ENCODE peak calls at places on chromosomes 4 and X, in six cellular contexts. One of them, this sample, is unnamed.

GRCh38 chrX:46298821-46299220 is 246.4 kb downstream of the ZNF674 start:
- DNase-seq in choroid plexus epithelial cell: peak; percentile 13
- DNase-seq in brain microvascular endothelial cell: peak; percentile 20
- DNase-seq in heart left ventricle: no peak
- DNase-seq in astrocyte of the cerebellum: peak; percentile 68
- DNase-seq in OCI-LY7: no peak
- DNase-seq in this sample: no peak

GRCh38 chrX:40130207-40130606 is 32.4 kb upstream of the BCOR start:
- DNase-seq in brain microvascular endothelial cell: peak; percentile 65
- DNase-seq in heart left ventricle: peak; percentile 42
- DNase-seq in choroid plexus epithelial cell: peak; percentile 70
- DNase-seq in astrocyte of the cerebellum: peak; percentile 20
- DNase-seq in OCI-LY7: no peak
- DNase-seq in this sample: no peak

GRCh38 chrX:133655914-133656265 is 240.6 kb upstream of the GPC4 start:
- DNase-seq in brain microvascular endothelial cell: no peak
- DNase-seq in choroid plexus epithelial cell: no peak
- DNase-seq in heart left ventricle: no peak
- DNase-seq in OCI-LY7: no peak
- DNase-seq in astrocyte of the cerebellum: no peak
- DNase-seq in this sample: no peak

GRCh38 chr4:180031330-180031729 is 2211.9 kb upstream of the TENM3 start:
- DNase-seq in heart left ventricle: no peak
- DNase-seq in brain microvascular endothelial cell: no peak
- DNase-seq in OCI-LY7: no peak
- DNase-seq in astrocyte of the cerebellum: no peak
- DNase-seq in choroid plexus epithelial cell: no peak
- DNase-seq in this sample: no peak

GRCh38 chrX:84187501-84188319 is at the start of gene RPS6KA6:
- DNase-seq in brain microvascular endothelial cell: no peak
- DNase-seq in choroid plexus epithelial cell: peak; percentile 7
- DNase-seq in OCI-LY7: no peak
- DNase-seq in astrocyte of the cerebellum: no peak
- DNase-seq in heart left ventricle: peak; percentile 29
- DNase-seq in this sample: no peak

GRCh38 chrX:140503230-140503585 is 1.7 kb downstream of the SOX3 start:
- DNase-seq in OCI-LY7: no peak
- DNase-seq in astrocyte of the cerebellum: no peak
- DNase-seq in brain microvascular endothelial cell: no peak
- DNase-seq in heart left ventricle: no peak
- DNase-seq in choroid plexus epithelial cell: no peak
- DNase-seq in this sample: no peak

GRCh38 chr4:154854362-154854761 is 73.3 kb downstream of the RBM46 start:
- DNase-seq in OCI-LY7: no peak
- DNase-seq in choroid plexus epithelial cell: peak; percentile 10
- DNase-seq in brain microvascular endothelial cell: no peak
- DNase-seq in astrocyte of the cerebellum: no peak
- DNase-seq in heart left ventricle: no peak
- DNase-seq in this sample: no peak

GRCh38 chrX:109818921-109819320 is 85.9 kb upstream of the ACSL4 start:
- DNase-seq in choroid plexus epithelial cell: no peak
- DNase-seq in OCI-LY7: no peak
- DNase-seq in astrocyte of the cerebellum: no peak
- DNase-seq in heart left ventricle: no peak
- DNase-seq in brain microvascular endothelial cell: no peak
- DNase-seq in this sample: no peak

GRCh38 chr4:57148831-57149230 is 38.6 kb upstream of the IGFBP7 start:
- DNase-seq in astrocyte of the cerebellum: peak; percentile 77
- DNase-seq in brain microvascular endothelial cell: peak; percentile 78
- DNase-seq in heart left ventricle: no peak
- DNase-seq in OCI-LY7: no peak
- DNase-seq in choroid plexus epithelial cell: peak; percentile 68
- DNase-seq in this sample: no peak

GRCh38 chr4:77564231-77564630 is 41.4 kb upstream of the CXCL13 start:
- DNase-seq in OCI-LY7: no peak
- DNase-seq in heart left ventricle: no peak
- DNase-seq in astrocyte of the cerebellum: no peak
- DNase-seq in brain microvascular endothelial cell: no peak
- DNase-seq in choroid plexus epithelial cell: peak; percentile 65
- DNase-seq in this sample: no peak

GRCh38 chr4:70734168-70734954 is 12.6 kb downstream of the RUFY3 start:
- DNase-seq in brain microvascular endothelial cell: peak; percentile 41
- DNase-seq in choroid plexus epithelial cell: peak; percentile 68
- DNase-seq in astrocyte of the cerebellum: no peak
- DNase-seq in heart left ventricle: no peak
- DNase-seq in OCI-LY7: peak; percentile 87
- DNase-seq in this sample: peak; percentile 15

GRCh38 chr4:125951275-125951887 is 636.6 kb downstream of the FAT4 start:
- DNase-seq in OCI-LY7: no peak
- DNase-seq in choroid plexus epithelial cell: peak; percentile 1
- DNase-seq in brain microvascular endothelial cell: no peak
- DNase-seq in astrocyte of the cerebellum: peak; percentile 20
- DNase-seq in heart left ventricle: no peak
- DNase-seq in this sample: peak; percentile 59

GRCh38 chr4:169270156-169270809 is 473 bp downstream of the SH3RF1 start:
- DNase-seq in choroid plexus epithelial cell: no peak
- DNase-seq in astrocyte of the cerebellum: no peak
- DNase-seq in OCI-LY7: no peak
- DNase-seq in heart left ventricle: peak; percentile 83
- DNase-seq in brain microvascular endothelial cell: no peak
- DNase-seq in this sample: no peak

GRCh38 chr4:155445306-155445705 is 68.5 kb upstream of the MAP9 start:
- DNase-seq in brain microvascular endothelial cell: no peak
- DNase-seq in choroid plexus epithelial cell: no peak
- DNase-seq in astrocyte of the cerebellum: no peak
- DNase-seq in heart left ventricle: no peak
- DNase-seq in OCI-LY7: no peak
- DNase-seq in this sample: no peak

GRCh38 chrX:13764284-13764683 is 29.7 kb downstream of the OFD1 start:
- DNase-seq in brain microvascular endothelial cell: no peak
- DNase-seq in choroid plexus epithelial cell: no peak
- DNase-seq in OCI-LY7: no peak
- DNase-seq in heart left ventricle: no peak
- DNase-seq in astrocyte of the cerebellum: no peak
- DNase-seq in this sample: no peak

GRCh38 chrX:111719426-111720210 is 38.6 kb downstream of the ALG13 start:
- DNase-seq in heart left ventricle: no peak
- DNase-seq in brain microvascular endothelial cell: peak; percentile 5
- DNase-seq in choroid plexus epithelial cell: peak; percentile 17
- DNase-seq in OCI-LY7: peak; percentile 2
- DNase-seq in astrocyte of the cerebellum: no peak
- DNase-seq in this sample: no peak
- TF ChIP-seq CTCF in heart left ventricle: no peak
- TF ChIP-seq CTCF in brain microvascular endothelial cell: peak; percentile 16
- TF ChIP-seq CTCF in choroid plexus epithelial cell: peak; percentile 30
- TF ChIP-seq CTCF in OCI-LY7: peak; percentile 68
- TF ChIP-seq CTCF in astrocyte of the cerebellum: peak; percentile 10
- TF ChIP-seq CTCF in this sample: peak; percentile 33

GRCh38 chrX:107324493-107325310 is 118.3 kb downstream of the DNAAF6 start:
- DNase-seq in brain microvascular endothelial cell: peak; percentile 7
- DNase-seq in astrocyte of the cerebellum: no peak
- DNase-seq in heart left ventricle: no peak
- DNase-seq in OCI-LY7: peak; percentile 14
- DNase-seq in choroid plexus epithelial cell: peak; percentile 36
- DNase-seq in this sample: no peak
- TF ChIP-seq CTCF in brain microvascular endothelial cell: peak; percentile 53
- TF ChIP-seq CTCF in astrocyte of the cerebellum: peak; percentile 21
- TF ChIP-seq CTCF in heart left ventricle: no peak
- TF ChIP-seq CTCF in OCI-LY7: peak; percentile 41
- TF ChIP-seq CTCF in choroid plexus epithelial cell: peak; percentile 52
- TF ChIP-seq CTCF in this sample: no peak

DNA sequence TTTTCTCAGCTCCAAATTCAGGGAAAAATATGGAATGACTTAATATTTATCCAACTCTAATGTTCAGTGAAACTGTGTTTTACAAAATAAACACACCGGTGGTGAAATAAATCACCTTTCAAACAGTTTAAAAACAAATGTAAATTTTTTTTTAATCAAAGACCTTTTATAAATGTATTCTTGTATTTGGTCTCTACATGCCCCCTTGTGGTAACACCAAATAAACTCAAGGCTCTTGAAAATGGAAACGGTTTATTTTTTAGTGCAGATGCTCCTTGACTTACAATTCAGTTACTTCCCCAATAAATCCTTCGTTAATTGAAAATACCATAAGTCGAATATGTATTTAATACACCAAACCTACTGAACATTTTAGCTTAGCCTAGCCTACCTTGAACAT is 45.9 kb upstream of the ITM2A start:
- DNase-seq in astrocyte of the cerebellum: no peak
- DNase-seq in OCI-LY7: peak; percentile 5
- DNase-seq in heart left ventricle: no peak
- DNase-seq in choroid plexus epithelial cell: peak; percentile 26
- DNase-seq in brain microvascular endothelial cell: no peak
- DNase-seq in this sample: no peak
- TF ChIP-seq CTCF in astrocyte of the cerebellum: peak; percentile 8
- TF ChIP-seq CTCF in OCI-LY7: peak; percentile 68
- TF ChIP-seq CTCF in heart left ventricle: peak; percentile 29
- TF ChIP-seq CTCF in choroid plexus epithelial cell: no peak
- TF ChIP-seq CTCF in brain microvascular endothelial cell: no peak
- TF ChIP-seq CTCF in this sample: peak; percentile 38

GRCh38 chr4:142129473-142129872 is 493.1 kb downstream of the IL15 start:
- DNase-seq in brain microvascular endothelial cell: no peak
- DNase-seq in astrocyte of the cerebellum: no peak
- DNase-seq in heart left ventricle: no peak
- DNase-seq in OCI-LY7: no peak
- DNase-seq in choroid plexus epithelial cell: no peak
- DNase-seq in this sample: no peak

GRCh38 chr4:142124874-142125273 is 488.5 kb downstream of the IL15 start:
- DNase-seq in OCI-LY7: no peak
- DNase-seq in choroid plexus epithelial cell: no peak
- DNase-seq in astrocyte of the cerebellum: no peak
- DNase-seq in heart left ventricle: no peak
- DNase-seq in brain microvascular endothelial cell: no peak
- DNase-seq in this sample: no peak

GRCh38 chr4:142128529-142128928 is 492.1 kb downstream of the IL15 start:
- DNase-seq in choroid plexus epithelial cell: peak; percentile 18
- DNase-seq in brain microvascular endothelial cell: no peak
- DNase-seq in astrocyte of the cerebellum: peak; percentile 28
- DNase-seq in OCI-LY7: no peak
- DNase-seq in heart left ventricle: peak; percentile 25
- DNase-seq in this sample: no peak

GRCh38 chr4:142129931-142130330 is 493.5 kb downstream of the IL15 start:
- DNase-seq in OCI-LY7: no peak
- DNase-seq in brain microvascular endothelial cell: no peak
- DNase-seq in choroid plexus epithelial cell: no peak
- DNase-seq in heart left ventricle: no peak
- DNase-seq in astrocyte of the cerebellum: no peak
- DNase-seq in this sample: no peak

GRCh38 chr4:142126890-142127497 is 490.6 kb downstream of the IL15 start:
- DNase-seq in OCI-LY7: peak; percentile 54
- DNase-seq in astrocyte of the cerebellum: peak; percentile 74
- DNase-seq in brain microvascular endothelial cell: peak; percentile 71
- DNase-seq in heart left ventricle: peak; percentile 25
- DNase-seq in choroid plexus epithelial cell: peak; percentile 87
- DNase-seq in this sample: peak; percentile 44
- TF ChIP-seq CTCF in OCI-LY7: peak; percentile 93
- TF ChIP-seq CTCF in astrocyte of the cerebellum: peak; percentile 68
- TF ChIP-seq CTCF in brain microvascular endothelial cell: peak; percentile 75
- TF ChIP-seq CTCF in heart left ventricle: peak; percentile 86
- TF ChIP-seq CTCF in choroid plexus epithelial cell: peak; percentile 84
- TF ChIP-seq CTCF in this sample: peak; percentile 78